ENCODE peak calls at places on chromosomes 7 and 10, in ten cellular contexts. T is activated CD8-positive, alpha-beta memory T cell treated with anti-CD3 and anti-CD28 coated beads for 24 hours; S is heart right ventricle; C is LHCN-M2; O is GM12892; I is Daoy; V is NCI-H774; U is NB4; Z is psoas muscle; L is right cardiac atrium. G is an unnamed sample.

GRCh38 chr10:13587367-13587766 is 602 bp downstream of the PRPF18 start:
- DNase-seq in C (peak; percentile 1), T (no peak), S (no peak), L (no peak), U (no peak), Z (peak; percentile 21), V (no peak), I (no peak), O (no peak), G (peak; percentile 3)

GRCh38 chr10:121426307-121426706 is 171.9 kb downstream of the FGFR2 start:
- DNase-seq in I (peak; percentile 29), O (no peak), L (no peak), C (no peak), V (no peak), T (no peak), U (peak; percentile 41), S (no peak), Z (no peak), G (no peak)

GRCh38 chr7:36747251-36747968 is 23.1 kb upstream of the AOAH start:
- DNase-seq in Z (no peak), O (no peak), I (peak; percentile 94), L (no peak), V (no peak), C (peak; percentile 8), S (no peak), T (no peak), U (peak; percentile 50), G (no peak)

GRCh38 chr7:44346063-44346462 is 20.7 kb upstream of the CAMK2B start:
- DNase-seq in U (no peak), S (no peak), O (no peak), C (no peak), Z (no peak), L (no peak), V (no peak), T (no peak), I (no peak), G (no peak)

GRCh38 chr10:95841711-95842498 is 65.9 kb upstream of the CC2D2B start:
- DNase-seq in Z (no peak), U (peak; percentile 77), V (peak; percentile 22), C (peak; percentile 61), S (no peak), O (no peak), T (no peak), I (peak; percentile 27), L (no peak), G (no peak)

GRCh38 chr10:33237736-33238624 is 96.5 kb downstream of the NRP1 start:
- DNase-seq in L (no peak), U (no peak), O (no peak), T (no peak), I (peak; percentile 94), S (no peak), V (no peak), Z (no peak), C (peak; percentile 94), G (no peak)

GRCh38 chr7:7869036-7869435 is 99.6 kb upstream of the GLCCI1 start:
- DNase-seq in U (no peak), T (no peak), V (no peak), O (no peak), Z (no peak), I (no peak), L (no peak), S (no peak), C (no peak), G (no peak)

GRCh38 chr7:18520450-18521235 is 25.1 kb downstream of the HDAC9 start:
- DNase-seq in T (no peak), C (peak; percentile 85), V (no peak), Z (no peak), U (peak; percentile 8), L (no peak), I (peak; percentile 68), S (no peak), O (no peak), G (no peak)

GRCh38 chr7:29995652-29996051 is 6.1 kb upstream of the SCRN1 start:
- DNase-seq in O (no peak), L (no peak), C (peak; percentile 27), Z (no peak), U (no peak), T (no peak), V (no peak), I (no peak), S (no peak), G (no peak)

GRCh38 chr7:91083855-91084644 is 180.2 kb upstream of the FZD1 start:
- DNase-seq in V (no peak), L (peak; percentile 87), T (no peak), S (peak; percentile 55), O (no peak), Z (no peak), I (peak; percentile 3), U (no peak), C (peak; percentile 29), G (peak; percentile 43)

GRCh38 chr10:11135709-11136108 is 118.0 kb downstream of the CELF2 start:
- DNase-seq in O (no peak), I (no peak), T (no peak), V (no peak), L (no peak), S (no peak), U (no peak), Z (no peak), C (peak; percentile 56), G (no peak)

GRCh38 chr7:142562688-142563087 is 186.6 kb upstream of the PRSS1 start:
- DNase-seq in Z (no peak), C (no peak), S (no peak), V (no peak), O (no peak), I (no peak), U (no peak), L (no peak), T (no peak), G (no peak)

GRCh38 chr7:80014507-80014906 is 120.1 kb upstream of the GNAI1 start:
- DNase-seq in I (peak; percentile 70), U (no peak), Z (no peak), C (peak; percentile 66), S (no peak), V (no peak), T (no peak), O (no peak), L (no peak), G (no peak)

GRCh38 chr7:133560900-133561299 is 308.0 kb downstream of the EXOC4 start:
- DNase-seq in I (no peak), Z (no peak), T (no peak), U (no peak), L (no peak), V (no peak), C (no peak), O (no peak), S (no peak), G (no peak)

GRCh38 chr7:98567979-98568378 is 49.1 kb upstream of the NPTX2 start:
- DNase-seq in C (no peak), I (no peak), O (no peak), V (no peak), T (no peak), Z (no peak), L (no peak), U (no peak), S (no peak), G (no peak)

GRCh38 chr7:104272767-104273384 is 55.5 kb upstream of the LHFPL3 start:
- DNase-seq in T (no peak), L (no peak), U (peak; percentile 50), Z (no peak), O (no peak), I (peak; percentile 33), S (no peak), C (peak; percentile 41), V (peak; percentile 19), G (no peak)

GRCh38 chr7:30697716-30698460 is 15.6 kb upstream of the CRHR2 start:
- DNase-seq in T (no peak), S (no peak), C (no peak), U (peak; percentile 25), O (no peak), L (no peak), I (no peak), Z (no peak), V (no peak), G (no peak)

GRCh38 chr7:92813390-92814024 is 22.9 kb downstream of the CDK6 start:
- DNase-seq in O (no peak), U (peak; percentile 38), S (no peak), T (no peak), I (no peak), L (no peak), Z (no peak), C (peak; percentile 66), V (no peak), G (no peak)

GRCh38 chr10:100183482-100183881 is 2.3 kb downstream of the ERLIN1 start:
- DNase-seq in S (no peak), C (peak; percentile 2), I (no peak), O (no peak), Z (no peak), T (no peak), L (no peak), V (no peak), U (peak; percentile 92), G (no peak)

GRCh38 chr10:17737021-17737965 is 14.7 kb upstream of the TMEM236 start:
- DNase-seq in C (peak; percentile 43), L (peak; percentile 85), Z (peak; percentile 37), V (no peak), T (no peak), I (no peak), U (peak; percentile 30), O (no peak), S (peak; percentile 53), G (no peak)

GRCh38 chr10:58590924-58591323 is 78.3 kb downstream of the BICC1 start:
- DNase-seq in C (no peak), Z (no peak), U (no peak), O (no peak), L (no peak), S (no peak), V (no peak), I (no peak), T (no peak), G (no peak)

GRCh38 chr7:139109983-139110411 is 477 bp upstream of the ZC3HAV1 start:
- DNase-seq in U (no peak), S (no peak), T (no peak), O (no peak), C (no peak), Z (no peak), I (no peak), L (no peak), V (no peak), G (no peak)

GRCh38 chr7:82080254-82080924 is 310.5 kb upstream of the HGF start:
- DNase-seq in V (no peak), C (no peak), U (no peak), I (no peak), T (no peak), L (no peak), O (no peak), Z (no peak), S (no peak), G (no peak)

GRCh38 chr7:128259131-128260056 is 18.3 kb downstream of the LEP start:
- DNase-seq in L (no peak), U (no peak), T (no peak), I (no peak), O (no peak), S (no peak), V (no peak), C (peak; percentile 87), Z (no peak), G (no peak)

GRCh38 chr7:114209968-114210367 is 204.6 kb upstream of the FOXP2 start:
- DNase-seq in I (no peak), Z (no peak), T (no peak), O (no peak), C (no peak), L (no peak), S (no peak), U (no peak), V (no peak), G (no peak)

GRCh38 chr7:76316984-76317781 is 14.7 kb downstream of the HSPB1 start:
- DNase-seq in I (no peak), V (no peak), C (no peak), T (no peak), U (no peak), Z (no peak), S (no peak), O (no peak), L (peak; percentile 73), G (no peak)

GRCh38 chr10:133388265-133388972 is 5.5 kb upstream of the MTG1 start:
- DNase-seq in C (no peak), S (no peak), U (peak; percentile 81), V (no peak), T (peak; percentile 57), L (peak; percentile 14), O (no peak), Z (no peak), I (no peak), G (no peak)

GRCh38 chr7:123271856-123272255 is 72.1 kb upstream of the SLC13A1 start:
- DNase-seq in O (no peak), U (no peak), I (no peak), S (no peak), Z (no peak), T (no peak), C (no peak), L (no peak), V (no peak), G (no peak)